ENCODE peak calls at places on chromosomes 12 and 14, in six cellular contexts. E is left lobe of liver; O is NAMALWA; D is activated CD4-positive, CD25-positive, alpha-beta regulatory T cell treated with anti-CD3 and anti-CD28 coated beads, Interleukin-2, amount 50 U/mL, for 72 hours; K is lower lobe of right lung; A is HCT116. W is an unnamed sample.

GRCh38 chr14:100384277-100384676 is 61.1 kb downstream of the SLC25A47 start:
- DNase-seq in E (no peak), O (no peak), D (no peak), K (no peak), A (no peak), W (no peak)

GRCh38 chr12:70985850-70986249 is 65.3 kb upstream of the PTPRR start:
- DNase-seq in E (no peak), O (no peak), D (no peak), K (no peak), A (no peak), W (no peak)

GRCh38 chr12:90790747-90791146 is 164.2 kb downstream of the CCER1 start:
- DNase-seq in E (no peak), O (no peak), D (no peak), K (no peak), A (no peak), W (no peak)

GRCh38 chr12:67355428-67356385 is 86.5 kb downstream of the CAND1 start:
- DNase-seq in E (no peak), O (peak), D (no peak), K (no peak), A (peak), W (peak)

GRCh38 chr12:69388371-69388770 is 28.8 kb downstream of the YEATS4 start:
- DNase-seq in E (no peak), O (peak), D (no peak), K (no peak), A (peak), W (peak)

GRCh38 chr12:109447482-109447881 is 29.6 kb downstream of the KCTD10 start:
- DNase-seq in E (no peak), O (no peak), D (no peak), K (no peak), A (no peak), W (no peak)

GRCh38 chr14:74941676-74942097 is 13.7 kb downstream of the PGF start:
- DNase-seq in E (no peak), O (peak), D (peak), K (peak), A (no peak), W (peak)

GRCh38 chr14:24840204-24840893 is 206.4 kb upstream of the GZMB start:
- DNase-seq in E (no peak), O (no peak), D (no peak), K (no peak), A (no peak), W (no peak)

GRCh38 chr12:100706029-100706428 is 88.5 kb upstream of the ANO4 start:
- DNase-seq in E (no peak), O (peak), D (no peak), K (no peak), A (peak), W (no peak)

GRCh38 chr14:67428501-67429031 is 16.6 kb upstream of the PLEK2 start:
- DNase-seq in E (no peak), O (no peak), D (no peak), K (no peak), A (no peak), W (no peak)

GRCh38 chr12:31590730-31591307 is at the start of gene DENND5B:
- DNase-seq in E (peak), O (peak), D (peak), K (peak), A (no peak), W (peak)

GRCh38 chr14:34857689-34858449 is 17.3 kb downstream of the BAZ1A start:
- DNase-seq in E (no peak), O (no peak), D (no peak), K (no peak), A (no peak), W (peak)

GRCh38 chr12:107612508-107612907 is 73.1 kb upstream of the PWP1 start:
- DNase-seq in E (no peak), O (no peak), D (no peak), K (no peak), A (no peak), W (no peak)

GRCh38 chr12:123034865-123035264 is 54.4 kb downstream of the ARL6IP4 start:
- DNase-seq in E (no peak), O (no peak), D (no peak), K (no peak), A (no peak), W (peak)

GRCh38 chr12:116813271-116814041 is 67.8 kb downstream of the HRK start:
- DNase-seq in E (no peak), O (no peak), D (no peak), K (no peak), A (peak), W (no peak)

GRCh38 chr12:15741082-15741481 is 48.1 kb downstream of the EPS8 start:
- DNase-seq in E (no peak), O (no peak), D (no peak), K (no peak), A (no peak), W (no peak)

GRCh38 chr14:30869525-30870150 is 4.7 kb upstream of the COCH start:
- DNase-seq in E (no peak), O (no peak), D (no peak), K (no peak), A (no peak), W (no peak)

GRCh38 chr12:132257955-132258490 is 71.4 kb downstream of the GALNT9 start:
- DNase-seq in E (no peak), O (no peak), D (no peak), K (no peak), A (no peak), W (no peak)

GRCh38 chr12:94563261-94563660 is 87.1 kb downstream of the TMCC3 start:
- DNase-seq in E (no peak), O (peak), D (no peak), K (no peak), A (no peak), W (no peak)

GRCh38 chr14:101176535-101177205 is 273.1 kb upstream of the RTL1 start:
- DNase-seq in E (no peak), O (no peak), D (no peak), K (no peak), A (no peak), W (no peak)

GRCh38 chr12:10069099-10069498 is 29.7 kb downstream of the CLEC1A start:
- DNase-seq in E (no peak), O (no peak), D (no peak), K (no peak), A (no peak), W (peak)

GRCh38 chr12:27705263-27705662 is 5.4 kb upstream of the MRPS35 start:
- DNase-seq in E (no peak), O (no peak), D (no peak), K (no peak), A (no peak), W (no peak)

W was measured in MV-4-11.